ENCODE peak calls at places on chromosomes 3 and 15, in four cellular contexts. W is cardiac muscle cell, K is fibroblast of lung, F is choroid plexus epithelial cell. Y is an unnamed sample.

GRCh38 chr3:100076544-100077529 is 37.5 kb downstream of the FILIP1L start:
- DNase-seq in F (no peak), W (no peak), K (no peak), Y (no peak)

GRCh38 chr15:69474291-69474690 is 21.7 kb downstream of the RPLP1 start:
- DNase-seq in W (no peak), K (no peak), F (peak), Y (peak)

GRCh38 chr3:108090066-108090700 is 648 bp downstream of the CD47 start:
- DNase-seq in W (peak), F (peak), K (peak), Y (peak)

GRCh38 chr3:31581660-31582059 is 48.9 kb downstream of the STT3B start:
- DNase-seq in F (peak), K (peak), W (no peak), Y (peak)

GRCh38 chr15:101024111-101024695 is 105.0 kb downstream of the LRRK1 start:
- DNase-seq in F (peak), W (peak), K (peak), Y (peak)

GRCh38 chr3:119380697-119381096 is 82.7 kb downstream of the TMEM39A start:
- DNase-seq in F (peak), W (peak), K (no peak), Y (no peak)

GRCh38 chr3:12556243-12556722 is 604 bp upstream of the MKRN2 start:
- DNase-seq in K (no peak), W (no peak), F (no peak), Y (no peak)

GRCh38 chr3:14139771-14140170 is 14.9 kb downstream of the TMEM43 start:
- DNase-seq in K (peak), F (no peak), W (peak), Y (no peak)

GRCh38 chr15:63950911-63951481 is 95.3 kb downstream of the DAPK2 start:
- DNase-seq in K (peak), F (peak), W (peak), Y (peak)

GRCh38 chr15:52180196-52180835 is 10.9 kb downstream of the GNB5 start:
- DNase-seq in W (no peak), F (peak), K (no peak), Y (no peak)

GRCh38 chr3:186589856-186590579 is 19.5 kb downstream of the DNAJB11 start:
- DNase-seq in F (peak), W (peak), K (no peak), Y (peak)

GRCh38 chr3:127172670-127173515 is 20.0 kb upstream of the PRR23E start:
- DNase-seq in K (peak), W (peak), F (peak), Y (peak)

GRCh38 chr3:16504242-16504641 is 9.3 kb downstream of the RFTN1 start:
- DNase-seq in W (no peak), K (peak), F (no peak), Y (no peak)

GRCh38 chr3:159872374-159873109 is 116.1 kb upstream of the IL12A start:
- DNase-seq in K (peak), W (peak), F (peak), Y (peak)

GRCh38 chr15:71136159-71137137 is 21.2 kb downstream of the THSD4 start:
- DNase-seq in F (peak), W (peak), K (peak), Y (peak)

GRCh38 chr15:96402403-96402802 is 71.9 kb downstream of the NR2F2 start:
- DNase-seq in K (no peak), F (no peak), W (no peak), Y (no peak)

GRCh38 chr3:15409239-15409638 is 18.1 kb downstream of the METTL6 start:
- DNase-seq in W (peak), F (peak), K (no peak), Y (no peak)

GRCh38 chr3:153783804-153784203 is 337.4 kb upstream of the ARHGEF26 start:
- DNase-seq in W (peak), F (no peak), K (peak), Y (peak)

GRCh38 chr3:62261121-62261520 is 112.2 kb downstream of the FEZF2 start:
- DNase-seq in W (no peak), F (no peak), K (no peak), Y (no peak)

DNA sequence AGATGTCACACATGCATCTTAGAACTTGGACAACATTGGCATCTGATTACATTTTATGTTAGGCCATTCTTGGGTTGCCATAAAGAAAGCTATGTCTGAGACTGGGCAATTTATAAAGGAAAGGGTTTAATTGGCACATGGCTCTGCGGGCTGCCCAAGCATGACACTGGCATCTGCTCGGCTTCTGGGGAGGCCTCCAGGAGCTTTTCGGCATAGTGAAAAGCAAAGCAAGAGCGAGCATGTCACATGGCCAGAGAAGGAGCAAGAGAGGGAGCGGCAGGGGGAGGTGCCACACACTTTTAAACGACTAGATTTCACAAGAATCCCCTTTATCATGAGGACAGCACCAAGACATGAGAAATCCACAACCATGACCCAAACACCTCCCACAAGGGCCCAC is 11.3 kb downstream of the RYR3 start:
- DNase-seq in K (no peak), F (no peak), W (no peak), Y (no peak)
- TF ChIP-seq CTCF in K (no peak), F (no peak), W (no peak), Y (no peak)

GRCh38 chr3:134428396-134428795 is 54.1 kb upstream of the AMOTL2 start:
- DNase-seq in F (no peak), W (no peak), K (peak), Y (no peak)

GRCh38 chr3:134425943-134426342 is 51.7 kb upstream of the AMOTL2 start:
- DNase-seq in F (no peak), W (no peak), K (no peak), Y (no peak)

GRCh38 chr3:134430174-134430573 is 55.6 kb downstream of the ANAPC13 start:
- DNase-seq in W (no peak), K (no peak), F (no peak), Y (no peak)

GRCh38 chr3:134426660-134427181 is 52.5 kb upstream of the AMOTL2 start:
- DNase-seq in W (peak), F (peak), K (peak), Y (peak)

GRCh38 chr3:134427400-134428111 is 53.3 kb upstream of the AMOTL2 start:
- DNase-seq in W (peak), K (peak), F (peak), Y (peak)
- TF ChIP-seq CTCF in W (no peak), K (no peak), F (no peak), Y (no peak)

GRCh38 chr3:106085998-106086397 is 217.2 kb upstream of the CBLB start:
- DNase-seq in W (peak), F (no peak), K (no peak), Y (no peak)

GRCh38 chr3:106088270-106088669 is 219.5 kb upstream of the CBLB start:
- DNase-seq in F (peak), K (peak), W (peak), Y (no peak)

GRCh38 chr3:106083854-106084253 is 215.0 kb upstream of the CBLB start:
- DNase-seq in F (no peak), W (no peak), K (no peak), Y (no peak)

GRCh38 chr3:106088899-106089298 is 220.1 kb upstream of the CBLB start:
- DNase-seq in F (no peak), K (no peak), W (no peak), Y (no peak)

DNA sequence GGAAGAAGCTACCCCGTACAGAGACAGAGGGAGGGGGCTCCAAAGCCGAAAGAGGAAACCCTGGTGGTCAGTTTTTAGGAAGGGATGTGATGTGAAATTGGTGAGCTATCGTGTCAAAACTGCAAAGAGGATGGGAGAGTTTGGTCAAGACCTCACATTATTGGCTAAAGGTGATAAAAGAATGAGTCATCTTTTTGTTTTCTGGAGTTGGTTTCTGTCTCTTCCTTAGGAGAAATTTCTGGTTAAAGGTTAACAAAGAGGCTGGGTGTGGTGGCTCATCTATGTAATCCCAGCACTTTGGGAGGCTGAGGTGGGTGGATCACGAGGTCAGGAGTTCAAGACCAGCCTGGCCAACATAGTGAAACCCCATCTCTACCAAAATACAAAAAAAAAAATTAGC is 217.8 kb upstream of the CBLB start:
- DNase-seq in F (no peak), W (no peak), K (no peak), Y (no peak)
- TF ChIP-seq CTCF in F (no peak), W (no peak), K (no peak), Y (no peak)

DNA sequence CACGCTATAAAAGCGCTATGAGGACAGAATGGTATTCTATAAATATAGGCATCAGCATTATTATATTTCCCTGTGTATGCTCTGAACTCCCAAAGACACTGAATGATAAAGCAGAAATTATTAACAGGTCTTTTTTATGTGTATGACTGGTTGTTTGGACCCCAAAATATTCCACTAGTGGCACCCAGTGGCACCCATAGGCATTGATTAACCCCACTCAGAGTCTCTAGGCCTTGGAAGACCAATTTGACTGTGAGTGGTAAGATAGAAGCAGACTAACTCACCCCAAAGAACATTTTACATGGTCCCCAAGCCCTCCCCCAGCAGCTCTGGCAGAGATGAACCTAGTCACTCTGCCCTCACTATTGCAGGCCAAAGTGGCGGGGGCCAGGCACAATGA is 45.4 kb upstream of the UBE2E1 start:
- DNase-seq in W (no peak), F (no peak), K (no peak), Y (peak)
- TF ChIP-seq CTCF in W (no peak), F (no peak), K (no peak), Y (no peak)

GRCh38 chr15:42066764-42067415 is 27.5 kb downstream of the PLA2G4D start:
- DNase-seq in F (no peak), K (no peak), W (no peak), Y (no peak)
- TF ChIP-seq CTCF in F (no peak), K (no peak), W (no peak), Y (no peak)

DNA sequence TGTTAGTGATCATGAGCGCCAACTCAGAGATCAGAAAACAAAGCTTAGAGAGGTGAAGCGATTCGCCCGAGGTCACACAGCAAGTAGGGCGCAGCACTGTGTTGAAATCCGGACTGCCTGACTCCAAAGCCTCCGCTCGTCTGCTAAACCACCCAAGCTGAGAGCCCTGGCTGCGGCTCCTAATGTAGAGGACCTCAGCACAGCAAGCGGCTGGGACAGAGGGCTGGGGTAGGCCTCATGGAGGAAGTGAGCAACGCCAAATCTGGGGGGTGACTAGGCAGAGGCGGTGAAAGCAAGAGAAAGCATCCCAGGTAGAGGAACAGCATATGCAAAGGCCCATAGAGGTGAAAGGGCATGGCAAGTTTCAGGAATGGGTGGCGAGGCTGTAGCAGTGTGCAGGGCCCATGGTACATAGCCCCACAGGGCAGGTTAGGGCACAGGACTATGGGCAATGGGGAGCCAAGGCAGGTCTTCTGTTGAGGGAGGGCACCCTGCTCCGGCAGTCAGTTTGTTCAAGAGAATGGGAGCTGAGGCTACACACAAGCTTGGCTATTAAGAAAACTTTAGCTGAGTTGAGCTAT is 795 bp upstream of the CFAP92 start:
- DNase-seq in W (no peak), F (no peak), K (no peak), Y (no peak)
- TF ChIP-seq CTCF in W (no peak), F (no peak), K (no peak), Y (no peak)

GRCh38 chr15:49223536-49224274 is 53.7 kb downstream of the GALK2 start:
- DNase-seq in W (peak), K (no peak), F (no peak), Y (peak)

GRCh38 chr15:49227602-49228001 is 57.6 kb downstream of the GALK2 start:
- DNase-seq in W (no peak), K (no peak), F (no peak), Y (no peak)

GRCh38 chr15:49229922-49230321 is 59.9 kb downstream of the GALK2 start:
- DNase-seq in F (peak), K (no peak), W (no peak), Y (no peak)

DNA sequence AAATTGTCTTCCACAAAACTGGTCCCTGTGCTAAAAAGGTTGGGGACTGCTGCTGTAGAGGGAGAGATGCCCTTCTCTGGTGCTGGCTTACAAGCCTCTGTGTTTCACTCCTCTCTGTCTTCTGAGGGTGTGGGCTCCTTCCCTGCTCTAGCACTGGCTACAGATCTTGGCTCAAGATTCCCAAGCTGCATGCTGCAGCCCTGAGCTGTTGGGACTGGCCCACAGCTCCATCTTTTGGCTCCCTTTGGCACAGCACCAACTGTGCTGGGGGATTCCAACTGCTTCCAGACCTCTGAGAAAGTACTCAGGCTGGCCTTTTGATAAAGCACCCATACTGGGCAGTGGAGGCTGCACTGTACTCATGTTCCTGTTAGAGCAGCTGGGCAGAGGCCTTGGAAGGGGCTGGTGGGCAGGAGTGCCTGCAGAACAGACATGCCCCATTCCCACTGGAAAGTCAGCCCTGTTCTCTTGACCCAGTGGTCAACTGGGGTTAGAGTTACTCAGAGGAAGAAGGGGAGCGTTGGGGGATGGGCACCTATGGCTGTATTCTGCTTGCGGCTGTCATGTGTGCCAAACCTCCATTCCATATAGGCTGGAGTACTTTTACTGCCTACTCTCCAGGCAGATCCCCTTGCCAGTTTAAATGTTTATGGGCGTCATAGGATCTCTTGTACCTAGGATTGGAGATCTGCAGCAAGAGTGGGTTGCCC is 55.7 kb downstream of the GALK2 start:
- DNase-seq in F (peak), K (peak), W (peak), Y (peak)
- TF ChIP-seq CTCF in F (peak), K (no peak), W (peak), Y (no peak)

DNA sequence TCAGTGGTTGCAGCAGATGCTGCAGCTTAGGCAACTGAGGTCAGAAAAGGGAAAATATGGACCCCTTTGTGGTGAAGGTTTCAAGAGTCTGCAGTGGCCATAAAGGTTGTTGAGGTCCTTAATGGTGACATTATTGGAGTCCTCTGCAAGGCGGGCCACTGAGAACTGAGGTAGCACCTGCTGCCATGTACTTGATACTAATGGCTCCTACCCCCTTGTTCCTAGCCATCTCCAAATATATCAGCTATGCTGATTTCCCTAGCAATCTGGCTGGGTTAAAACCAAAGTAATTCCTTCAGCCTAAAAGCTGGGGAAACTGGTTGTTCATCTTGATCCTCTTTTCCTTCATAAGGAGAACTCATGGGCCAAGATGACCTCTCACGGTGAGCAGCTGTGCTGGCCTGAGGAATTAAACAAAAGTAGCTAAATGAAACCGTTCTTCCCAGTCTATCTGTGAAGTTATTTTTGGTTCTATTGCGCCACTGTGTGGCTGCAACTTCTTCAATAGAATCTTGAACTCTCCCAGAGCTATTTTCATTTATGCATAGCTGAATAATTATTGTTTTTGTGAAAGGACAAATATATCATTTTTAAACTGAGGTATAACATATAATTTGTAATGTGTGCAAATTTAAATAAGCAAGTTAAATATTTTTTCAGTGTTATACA is 76.1 kb upstream of the PLSCR4 start:
- DNase-seq in K (peak), W (peak), F (peak), Y (peak)
- TF ChIP-seq CTCF in K (peak), W (peak), F (peak), Y (peak)

GRCh38 chr3:9994086-9994844 is 7.6 kb upstream of the EMC3 start:
- DNase-seq in W (peak), F (peak), K (peak), Y (peak)
- TF ChIP-seq CTCF in W (no peak), F (no peak), K (no peak), Y (no peak)